ENCODE peak calls at places on chromosomes 16 and 17, in eight cellular contexts. J, E, I, N, Q, K, A and Y are unnamed samples.

GRCh38 chr16:13453938-13454553 is 465.9 kb upstream of the ERCC4 start:
- DNase-seq in J (no peak), E (no peak), I (no peak), N (no peak), Q (peak; percentile 7), K (no peak), A (no peak), Y (no peak)

GRCh38 chr17:8628172-8628571 is 2.4 kb downstream of the MYH10 start:
- DNase-seq in J (no peak), E (no peak), I (no peak), N (no peak), Q (no peak), K (no peak), A (no peak), Y (no peak)

GRCh38 chr17:55814377-55814776 is 63.5 kb downstream of the PCTP start:
- DNase-seq in J (no peak), E (no peak), I (no peak), N (no peak), Q (no peak), K (no peak), A (no peak), Y (no peak)

GRCh38 chr16:8295436-8295835 is 294.9 kb downstream of the TMEM114 start:
- DNase-seq in J (no peak), E (no peak), I (no peak), N (no peak), Q (no peak), K (no peak), A (no peak), Y (no peak)

GRCh38 chr16:3780570-3780969 is 63.2 kb upstream of the TRAP1 start:
- DNase-seq in J (no peak), E (no peak), I (no peak), N (no peak), Q (no peak), K (no peak), A (no peak), Y (no peak)

GRCh38 chr16:53434436-53435065 is at the start of gene RBL2:
- DNase-seq in J (peak; percentile 93), E (peak; percentile 89), I (peak; percentile 97), N (no peak), Q (peak; percentile 54), K (peak; percentile 30), A (peak; percentile 79), Y (peak; percentile 92)

GRCh38 chr16:22063888-22064467 is 28.4 kb upstream of the VWA3A start:
- DNase-seq in J (no peak), E (no peak), I (no peak), N (no peak), Q (no peak), K (no peak), A (no peak), Y (no peak)

GRCh38 chr17:79632432-79632735 is 21.5 kb upstream of the RBFOX3 start:
- DNase-seq in J (peak; percentile 50), E (peak; percentile 28), I (peak; percentile 48), N (no peak), Q (no peak), K (no peak), A (no peak), Y (no peak)

GRCh38 chr16:82182237-82183003 is 12.4 kb upstream of the MPHOSPH6 start:
- DNase-seq in J (no peak), E (no peak), I (no peak), N (no peak), Q (peak; percentile 48), K (no peak), A (no peak), Y (no peak)

GRCh38 chr16:67100569-67101300 is 9.0 kb upstream of the PHAF1 start:
- DNase-seq in J (no peak), E (no peak), I (no peak), N (no peak), Q (peak; percentile 63), K (no peak), A (no peak), Y (no peak)

GRCh38 chr17:11996722-11997146 is 541 bp downstream of the ZNF18 start:
- DNase-seq in J (no peak), E (peak; percentile 71), I (no peak), N (no peak), Q (peak; percentile 43), K (peak; percentile 12), A (peak; percentile 6), Y (peak; percentile 61)

GRCh38 chr17:8859804-8860430 is 7.6 kb downstream of the PIK3R6 start:
- DNase-seq in J (no peak), E (peak; percentile 28), I (peak; percentile 45), N (no peak), Q (no peak), K (no peak), A (no peak), Y (no peak)

GRCh38 chr17:77749316-77749715 is 209.2 kb upstream of the TNRC6C start:
- DNase-seq in J (no peak), E (peak; percentile 45), I (peak; percentile 36), N (no peak), Q (no peak), K (no peak), A (no peak), Y (no peak)

GRCh38 chr16:30049871-30050270 is 15.7 kb upstream of the ALDOA start:
- DNase-seq in J (no peak), E (no peak), I (no peak), N (no peak), Q (no peak), K (no peak), A (no peak), Y (peak; percentile 28)

GRCh38 chr16:30030011-30030685 is 923 bp downstream of the TLCD3B start:
- DNase-seq in J (no peak), E (no peak), I (no peak), N (no peak), Q (no peak), K (no peak), A (no peak), Y (no peak)

GRCh38 chr17:56150631-56151030 is 2.6 kb upstream of the ANKFN1 start:
- DNase-seq in J (no peak), E (no peak), I (no peak), N (no peak), Q (no peak), K (no peak), A (no peak), Y (no peak)

DNA sequence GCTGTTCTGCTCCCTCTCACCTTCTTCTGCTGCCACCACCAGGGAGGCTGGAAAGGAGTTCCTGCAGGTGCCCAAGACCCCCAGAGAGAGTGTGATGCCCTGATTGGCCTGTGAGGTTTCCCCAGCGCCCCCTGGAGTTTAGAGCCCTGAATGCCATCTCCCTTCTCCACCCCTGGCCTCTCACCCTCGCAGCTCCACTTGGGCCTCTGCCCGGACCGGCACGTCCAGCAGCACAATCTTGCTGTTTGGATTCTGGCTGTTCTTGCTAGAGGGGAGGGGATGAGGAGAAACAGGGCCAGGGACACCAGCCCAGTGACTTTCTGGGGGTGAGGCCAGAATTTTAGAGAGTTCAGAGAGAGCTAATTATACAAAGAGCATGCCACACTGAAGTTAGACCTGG is 12.5 kb upstream of the FAM171A2 start:
- DNase-seq in J (no peak), E (no peak), I (no peak), N (no peak), Q (no peak), K (no peak), A (no peak), Y (peak; percentile 29)
- TF ChIP-seq CTCF in J (peak; percentile 66), E (no peak), I (no peak), N (peak; percentile 51), Q (peak; percentile 57), K (no peak), A (no peak), Y (no peak)

GRCh38 chr17:52030096-52030495 is 128.4 kb downstream of the CA10 start:
- DNase-seq in J (no peak), E (no peak), I (no peak), N (no peak), Q (no peak), K (no peak), A (no peak), Y (no peak)
- TF ChIP-seq CTCF in J (no peak), E (no peak), I (no peak), N (no peak), Q (no peak), K (no peak), A (no peak), Y (no peak)

GRCh38 chr16:74874123-74874522 is 99.5 kb upstream of the FA2H start:
- DNase-seq in J (no peak), E (no peak), I (no peak), N (no peak), Q (no peak), K (no peak), A (no peak), Y (no peak)

GRCh38 chr16:74871608-74872007 is 97.0 kb upstream of the FA2H start:
- DNase-seq in J (no peak), E (no peak), I (no peak), N (no peak), Q (no peak), K (no peak), A (no peak), Y (no peak)

GRCh38 chr16:74872302-74872701 is 97.7 kb upstream of the FA2H start:
- DNase-seq in J (no peak), E (no peak), I (no peak), N (no peak), Q (no peak), K (no peak), A (no peak), Y (no peak)

GRCh38 chr16:74877706-74878105 is 103.1 kb upstream of the FA2H start:
- DNase-seq in J (no peak), E (no peak), I (no peak), N (no peak), Q (no peak), K (no peak), A (no peak), Y (no peak)

DNA sequence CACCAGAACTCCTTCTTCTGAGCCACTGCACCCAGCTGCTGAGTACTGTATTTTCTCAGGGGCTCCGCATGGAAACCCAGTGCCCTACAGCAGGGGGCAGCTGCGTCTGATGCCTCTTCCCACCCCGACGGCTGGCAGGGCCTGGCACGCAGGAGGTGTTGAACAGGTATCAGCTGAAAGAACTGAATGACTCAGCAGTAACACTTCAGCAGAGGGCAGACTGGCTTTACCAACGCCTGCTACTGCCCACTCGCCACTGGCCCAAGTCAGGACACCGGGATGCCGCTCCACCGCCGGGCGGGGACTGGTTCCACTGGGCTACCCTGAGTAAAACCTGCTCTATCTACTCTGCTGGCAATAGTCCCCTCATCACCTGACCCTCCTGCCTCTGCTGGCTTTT is 100.3 kb upstream of the FA2H start:
- DNase-seq in J (no peak), E (no peak), I (no peak), N (no peak), Q (no peak), K (no peak), A (no peak), Y (no peak)
- TF ChIP-seq CTCF in J (no peak), E (no peak), I (no peak), N (no peak), Q (no peak), K (no peak), A (no peak), Y (no peak)

DNA sequence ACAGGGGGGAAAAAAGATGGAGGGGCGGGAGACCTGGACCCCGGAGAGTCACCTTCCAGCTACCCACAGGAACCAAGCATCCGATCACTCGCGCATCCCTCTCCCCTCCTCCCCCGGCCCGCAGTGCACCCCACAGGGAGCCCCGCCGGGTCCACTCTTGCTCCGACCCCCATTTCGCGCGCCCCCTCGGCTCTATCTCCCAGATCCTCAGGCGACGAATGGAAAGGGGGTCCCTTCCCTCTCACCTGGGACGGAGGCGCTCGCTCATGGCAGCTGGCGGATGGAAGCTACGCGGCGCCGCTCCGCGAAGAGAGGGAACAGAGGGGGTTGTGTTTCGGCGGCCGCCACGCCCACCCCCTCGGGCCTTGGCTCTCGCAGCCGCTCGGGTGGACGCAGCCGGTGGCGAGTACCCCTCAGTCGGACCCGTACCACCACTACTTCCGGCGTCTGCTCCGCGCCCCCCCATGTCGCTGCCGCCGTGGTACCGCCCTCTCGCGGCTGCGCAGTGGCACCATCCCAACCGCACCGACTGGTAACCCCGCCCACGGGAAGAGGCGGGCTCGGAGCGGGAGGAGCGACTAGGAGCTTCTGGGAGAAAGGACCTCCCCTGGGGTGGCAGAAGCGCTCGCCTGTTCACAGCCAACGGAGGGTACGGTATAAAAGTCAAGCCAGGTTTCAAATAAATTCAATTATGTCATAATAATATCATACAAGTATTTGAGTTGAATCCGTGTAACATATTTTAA is 29.7 kb downstream of the CPSF4L start:
- DNase-seq in J (peak; percentile 98), E (peak; percentile 97), I (peak; percentile 99), N (peak; percentile 88), Q (peak; percentile 93), K (peak; percentile 87), A (peak; percentile 96), Y (peak; percentile 97)
- TF ChIP-seq CTCF in J (peak; percentile 62), E (peak; percentile 39), I (no peak), N (peak; percentile 28), Q (peak; percentile 16), K (peak; percentile 37), A (no peak), Y (peak; percentile 29)